ENCODE peak calls at places on chromosomes 1 and 21, in six cellular contexts. T is activated CD8-positive, alpha-beta memory T cell treated with anti-CD3 and anti-CD28 coated beads for 4 hours; Z is aorta; I is stimulated activated CD4-positive, alpha-beta T cell treated with anti-CD3 and anti-CD28 coated beads, Interleukin-12 subunit alpha, Interleukin-12 subunit beta, amount 100 ng/mL, for 48 hours; E is nucleus accumbens; M is Right ventricle myocardium superior. G is an unnamed sample.

GRCh38 chr1:100187912-100188311 is 9.9 kb upstream of the LRRC39 start:
- DNase-seq in M (peak), T (no peak), I (no peak), Z (no peak), E (peak), G (no peak)

GRCh38 chr1:218474089-218474488 is 129.0 kb downstream of the TGFB2 start:
- DNase-seq in E (no peak), M (no peak), Z (no peak), I (no peak), T (no peak), G (no peak)

GRCh38 chr1:171911506-171911905 is 70.2 kb downstream of the DNM3 start:
- DNase-seq in T (no peak), I (no peak), M (no peak), Z (no peak), E (no peak), G (no peak)

GRCh38 chr1:240306673-240307072 is 215.0 kb downstream of the FMN2 start:
- DNase-seq in I (no peak), T (no peak), E (no peak), M (no peak), Z (no peak), G (no peak)

GRCh38 chr1:31413405-31414005 is 492 bp downstream of the SERINC2 start:
- DNase-seq in M (peak), Z (peak), I (no peak), T (no peak), E (no peak), G (peak)

GRCh38 chr1:43711049-43711448 is 3.7 kb downstream of the ST3GAL3 start:
- DNase-seq in T (no peak), Z (no peak), M (no peak), I (no peak), E (no peak), G (no peak)

GRCh38 chr1:53155945-53156344 is 13.5 kb upstream of the SLC1A7 start:
- DNase-seq in T (no peak), M (no peak), Z (no peak), E (no peak), I (no peak), G (no peak)

GRCh38 chr21:14916676-14917141 is 148.1 kb downstream of the NRIP1 start:
- DNase-seq in E (no peak), T (no peak), Z (no peak), M (no peak), I (no peak), G (no peak)

GRCh38 chr1:235423214-235423652 is 56.0 kb downstream of the TBCE start:
- DNase-seq in E (no peak), M (no peak), T (peak), I (no peak), Z (no peak), G (no peak)

GRCh38 chr1:84600796-84601195 is 26.6 kb upstream of the CTBS start:
- DNase-seq in Z (no peak), T (no peak), I (no peak), E (no peak), M (no peak), G (no peak)

GRCh38 chr1:220123889-220124288 is 30.0 kb downstream of the IARS2 start:
- DNase-seq in E (no peak), M (no peak), Z (no peak), I (no peak), T (no peak), G (no peak)

G was measured in COR-L47.